ENCODE peak calls at places on chromosomes 13 and 19, in six cellular contexts. E is IMR-90; S is cardiac muscle cell; T is colonic mucosa; H is CD8-positive, alpha-beta T cell; J is psoas muscle. W is an unnamed sample. For H3K9me3 and H3K4me1, the result is how much of the 10 kb centered on the place peaks cover.

GRCh38 chr19:10112037-10112751 is 701 bp downstream of the P2RY11 start:
- DNase-seq in J (peak), S (peak), E (no peak), T (no peak), H (peak), W (no peak)

GRCh38 chr19:19321143-19321577 is 531 bp downstream of the MAU2 start:
- DNase-seq in T (peak), E (no peak), J (no peak), S (no peak), H (no peak), W (no peak)

GRCh38 chr19:33390908-33391630 is 17.6 kb downstream of the CEBPG start:
- DNase-seq in S (no peak), J (peak), H (no peak), T (no peak), E (no peak), W (no peak)

GRCh38 chr13:26052136-26052736 is 420 bp upstream of the SHISA2 start:
- DNase-seq in T (no peak), J (no peak), E (no peak), H (no peak), S (no peak), W (no peak)

GRCh38 chr19:40805258-40805868 is 6.4 kb downstream of the EGLN2 start:
- DNase-seq in J (no peak), H (peak), T (peak), S (no peak), E (no peak), W (no peak)

GRCh38 chr19:10086904-10087256 is 763 bp downstream of the SHFL start:
- DNase-seq in T (no peak), E (no peak), H (peak), J (peak), S (peak), W (peak)

GRCh38 chr19:45130888-45131615 is 29.7 kb downstream of the NKPD1 start:
- DNase-seq in S (no peak), J (no peak), H (no peak), T (no peak), E (peak), W (no peak)

GRCh38 chr19:16397791-16398529 is 73.3 kb downstream of the KLF2 start:
- DNase-seq in H (no peak), E (no peak), S (no peak), J (peak), T (no peak), W (no peak)

GRCh38 chr13:39353988-39354387 is 249.0 kb downstream of the LHFPL6 start:
- DNase-seq in H (no peak), J (no peak), E (peak), S (peak), T (no peak), W (no peak)

GRCh38 chr19:18449552-18449951 is 11.6 kb upstream of the ISYNA1 start:
- DNase-seq in S (no peak), J (no peak), E (no peak), H (no peak), T (no peak), W (no peak)

GRCh38 chr13:40502236-40502635 is 164.2 kb downstream of the FOXO1 start:
- DNase-seq in S (no peak), J (no peak), E (no peak), T (no peak), H (no peak), W (peak)

GRCh38 chr13:98089826-98090225 is 53.1 kb upstream of the FARP1 start:
- DNase-seq in T (no peak), J (no peak), E (peak), S (no peak), H (no peak), W (no peak)

GRCh38 chr13:36148436-36148835 is 17.3 kb upstream of the DCLK1 start:
- DNase-seq in H (no peak), T (no peak), E (no peak), S (no peak), J (no peak), W (no peak)

GRCh38 chr19:4362871-4363545 is 19.6 kb downstream of the MPND start:
- DNase-seq in J (no peak), H (no peak), S (no peak), T (no peak), E (no peak), W (no peak)

GRCh38 chr13:20702945-20703784 is at the start of gene IL17D:
- DNase-seq in S (peak), T (peak), J (peak), H (peak), E (no peak), W (no peak)

GRCh38 chr13:46348976-46349375 is 38.1 kb downstream of the RUBCNL start:
- DNase-seq in E (no peak), J (no peak), T (no peak), S (no peak), H (no peak), W (no peak)

GRCh38 chr13:102812616-102813287 is 13.8 kb downstream of the BIVM start:
- DNase-seq in T (no peak), S (peak), H (no peak), J (no peak), E (peak), W (no peak)

GRCh38 chr19:1411255-1412191 is 4.1 kb downstream of the DAZAP1 start:
- DNase-seq in J (peak), H (peak), T (no peak), S (peak), E (peak), W (no peak)

GRCh38 chr19:49127674-49128544 is 8.6 kb downstream of the PPFIA3 start:
- DNase-seq in E (peak), S (peak), J (peak), T (peak), H (peak), W (peak)

GRCh38 chr19:18160792-18161690 is 8.1 kb downstream of the PIK3R2 start:
- DNase-seq in S (peak), T (peak), E (peak), H (peak), J (peak), W (peak)

GRCh38 chr13:107324416-107325204 is 756.7 kb upstream of the ARGLU1 start:
- DNase-seq in J (no peak), T (no peak), H (no peak), E (peak), S (no peak), W (no peak)

GRCh38 chr19:10654610-10655456 is 687 bp downstream of the ILF3 start:
- DNase-seq in H (peak), J (peak), E (no peak), T (peak), S (peak), W (peak)

GRCh38 chr19:11023635-11024168 is 62.9 kb downstream of the SMARCA4 start:
- DNase-seq in E (no peak), J (no peak), T (no peak), H (no peak), S (no peak), W (no peak)

GRCh38 chr19:50333235-50333736 is 4.1 kb upstream of the KCNC3 start:
- DNase-seq in S (peak), T (peak), H (peak), E (peak), J (peak), W (peak)

GRCh38 chr19:40331052-40331451 is 17.1 kb downstream of the C19orf47 start:
- DNase-seq in T (no peak), E (no peak), J (no peak), S (no peak), H (no peak), W (no peak)

GRCh38 chr19:56727731-56728130 is 56.2 kb upstream of the ZNF835 start:
- DNase-seq in E (no peak), H (no peak), J (no peak), T (no peak), S (no peak), W (no peak)
- H3K4me3 ChIP-seq in E (no peak), H (no peak), J (no peak), T (no peak), S (no peak), W (no peak)

DNA sequence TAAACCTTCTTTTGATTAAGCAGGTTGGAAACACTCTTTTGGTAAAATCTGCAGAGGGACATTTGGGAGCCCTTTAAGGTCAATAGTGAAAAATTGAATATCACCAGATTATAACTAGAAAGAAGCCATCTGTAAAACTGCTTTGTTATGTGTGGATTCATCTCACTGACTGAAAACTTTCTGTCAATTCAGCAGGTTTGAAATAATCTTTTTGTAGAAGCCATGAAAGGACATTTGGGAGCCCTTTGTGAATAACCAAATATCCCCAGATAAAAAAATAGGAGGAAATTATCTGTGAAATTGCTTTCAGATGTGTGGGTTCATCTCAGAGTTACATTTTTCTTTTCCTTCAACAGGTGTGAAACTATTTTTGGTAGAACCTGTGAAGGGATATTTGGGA is 1690.7 kb downstream of the UQCRFS1 start:
- DNase-seq in S (no peak), T (no peak), J (no peak), E (no peak), H (no peak), W (no peak)
- H3K9me3 ChIP-seq in S (under half), T (under half), J (under half), E (under half), H (under half), W (under half)

DNA sequence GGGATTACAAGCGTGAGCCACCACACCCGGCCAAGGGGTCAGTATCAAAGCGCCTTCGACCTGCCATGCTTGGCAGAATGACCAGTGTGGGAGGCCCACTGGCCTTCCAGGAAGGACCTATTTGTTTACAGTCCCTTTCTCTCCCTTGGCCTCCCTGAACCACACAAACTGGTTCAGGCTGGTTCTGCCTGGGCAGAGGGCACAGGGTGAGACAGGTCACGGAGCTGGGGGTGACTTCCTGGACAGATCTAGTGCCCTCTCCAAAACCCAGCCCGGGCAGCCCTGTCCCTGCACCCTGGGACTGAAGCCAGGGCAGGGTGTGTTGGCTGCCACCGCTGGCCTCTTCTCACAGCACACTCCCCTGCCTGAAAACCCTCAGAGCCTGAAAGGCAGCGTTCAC is 11.3 kb downstream of the PLEKHF1 start:
- DNase-seq in T (no peak), S (no peak), E (no peak), H (no peak), J (peak), W (no peak)
- H3K4me1 ChIP-seq in T (under half), S (under half), E (under half), H (half or more), J (half or more), W (under half)

GRCh38 chr13:80337011-80337688 is 3.8 kb downstream of the SPRY2 start:
- DNase-seq in E (no peak), T (peak), S (peak), H (no peak), J (no peak), W (no peak)

GRCh38 chr13:80337706-80338105 is 3.2 kb downstream of the SPRY2 start:
- DNase-seq in T (no peak), J (no peak), S (peak), E (no peak), H (no peak), W (no peak)

GRCh38 chr13:80336335-80336734 is 4.6 kb downstream of the SPRY2 start:
- DNase-seq in E (peak), T (no peak), H (no peak), S (peak), J (no peak), W (no peak)

GRCh38 chr13:80338781-80339577 is 1.9 kb downstream of the SPRY2 start:
- DNase-seq in H (no peak), J (peak), E (peak), T (peak), S (peak), W (peak)

DNA sequence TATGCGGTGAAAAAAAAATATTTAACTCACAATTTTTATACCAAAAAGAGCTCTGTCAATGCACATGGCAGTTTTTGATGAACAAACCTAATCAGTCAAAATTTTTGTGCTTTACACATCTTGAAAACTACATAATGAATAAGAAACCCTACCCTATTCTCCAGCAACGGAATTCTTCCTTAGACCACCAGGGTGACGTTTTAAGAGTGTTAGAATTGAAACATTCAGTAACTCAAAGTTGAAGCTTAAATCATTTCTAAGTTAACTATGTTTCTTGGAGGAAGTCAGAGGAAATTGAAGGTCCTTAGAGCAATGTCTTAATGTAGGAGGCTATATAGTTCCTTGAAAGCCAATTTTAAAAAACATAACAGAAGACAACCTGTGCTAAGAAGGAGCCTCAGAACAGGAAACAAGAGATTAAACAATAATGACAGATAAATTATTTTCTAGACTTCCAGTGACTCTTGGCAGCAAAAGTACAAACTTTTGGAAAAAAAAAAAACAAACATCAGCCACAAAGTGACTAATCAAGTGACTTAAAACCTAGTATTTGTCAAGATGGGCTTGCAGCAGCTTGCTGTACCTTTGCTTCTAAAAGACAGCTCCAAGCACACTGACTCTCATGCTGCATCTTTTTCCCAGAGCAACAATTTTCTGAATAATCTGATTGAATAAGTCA is 6.2 kb downstream of the SPRY2 start:
- DNase-seq in S (peak), E (peak), H (no peak), T (no peak), J (no peak), W (no peak)
- H3K4me3 ChIP-seq in S (peak), E (no peak), H (no peak), T (no peak), J (peak), W (no peak)

GRCh38 chr19:27772059-27772458 is 1440.9 kb downstream of the UQCRFS1 start:
- DNase-seq in H (no peak), E (no peak), S (no peak), T (no peak), J (no peak), W (no peak)
- H3K9me3 ChIP-seq in H (under half), E (under half), S (under half), T (under half), J (under half), W (under half)